ENCODE peak calls at places on chromosomes 2 and 18, in six cellular contexts. M is left lung; H is right cardiac atrium; D is activated naive CD8-positive, alpha-beta T cell treated with anti-CD3 and anti-CD28 coated beads, Interleukin-2, amount 10 ng/mL, durations not matched to agents 7 days and 5 days; X is A549; O is activated CD8-positive, alpha-beta T cell treated with anti-CD3 and anti-CD28 coated beads, Interleukin-2, amount 10 ng/mL, durations not matched to agents 7 days and 5 days. P is an unnamed sample.

GRCh38 chr2:55824554-55825096 is 99.0 kb downstream of the EFEMP1 start:
- ATAC-seq in M (no peak), H (no peak), D (no peak), X (peak), O (no peak), P (no peak)

GRCh38 chr2:158056875-158057274 is 44.8 kb upstream of the UPP2 start:
- ATAC-seq in M (no peak), H (no peak), D (no peak), X (no peak), O (no peak), P (no peak)

GRCh38 chr2:157857881-157858280 is 18.2 kb downstream of the ACVR1 start:
- ATAC-seq in M (peak), H (no peak), D (no peak), X (peak), O (no peak), P (peak)

GRCh38 chr2:120489023-120489422 is 143.1 kb downstream of the INHBB start:
- ATAC-seq in M (no peak), H (no peak), D (no peak), X (no peak), O (no peak), P (no peak)

GRCh38 chr18:64888956-64889355 is 740.1 kb upstream of the LINC00305 start:
- ATAC-seq in M (no peak), H (no peak), D (no peak), X (no peak), O (no peak), P (no peak)

GRCh38 chr2:239143858-239144712 is 256.7 kb downstream of the HDAC4 start:
- ATAC-seq in M (peak), H (peak), D (peak), X (peak), O (peak), P (peak)

GRCh38 chr2:190550137-190550536 is 15.6 kb upstream of the NEMP2 start:
- ATAC-seq in M (no peak), H (no peak), D (no peak), X (no peak), O (no peak), P (no peak)

GRCh38 chr2:36677995-36678605 is 18.4 kb upstream of the VIT start:
- ATAC-seq in M (no peak), H (no peak), D (no peak), X (no peak), O (no peak), P (no peak)

GRCh38 chr2:194455358-194455757 is 1201.7 kb upstream of the SLC39A10 start:
- ATAC-seq in M (no peak), H (no peak), D (no peak), X (no peak), O (no peak), P (no peak)

GRCh38 chr2:141109633-141110032 is 1021.2 kb downstream of the LRP1B start:
- ATAC-seq in M (no peak), H (no peak), D (peak), X (no peak), O (no peak), P (no peak)

GRCh38 chr18:59881728-59882685 is 17.8 kb upstream of the PMAIP1 start:
- ATAC-seq in M (peak), H (peak), D (peak), X (peak), O (peak), P (peak)

GRCh38 chr2:119253760-119254600 is 30.3 kb downstream of the STEAP3 start:
- ATAC-seq in M (no peak), H (no peak), D (no peak), X (no peak), O (no peak), P (no peak)

GRCh38 chr2:100767810-100768806 is 51.8 kb upstream of the NPAS2 start:
- ATAC-seq in M (no peak), H (no peak), D (no peak), X (no peak), O (no peak), P (peak)

GRCh38 chr2:168802825-168803726 is 639 bp downstream of the NOSTRIN start:
- ATAC-seq in M (peak), H (no peak), D (no peak), X (no peak), O (no peak), P (no peak)

P was measured in esophagus mucosa.